ENCODE peak calls at places on chromosomes 4 and X, in ten cellular contexts. One of them, this sample, is unnamed. For H3K4me1 and H3K27me3, the result is how much of the 10 kb centered on the place peaks cover.

GRCh38 chr4:5611656-5612187 is 96.6 kb downstream of the EVC2 start:
- DNase-seq in prostate gland: no peak
- DNase-seq in sigmoid colon: no peak
- DNase-seq in DND-41: no peak
- DNase-seq in ovary: no peak
- DNase-seq in neural progenitor cell: no peak
- DNase-seq in IMR-90: peak
- DNase-seq in psoas muscle: no peak
- DNase-seq in tibial artery: no peak
- DNase-seq in adipocyte: peak
- DNase-seq in this sample: no peak

GRCh38 chr4:98446499-98447375 is 185.6 kb downstream of the RAP1GDS1 start:
- DNase-seq in prostate gland: no peak
- DNase-seq in sigmoid colon: no peak
- DNase-seq in DND-41: peak
- DNase-seq in ovary: no peak
- DNase-seq in neural progenitor cell: no peak
- DNase-seq in IMR-90: peak
- DNase-seq in psoas muscle: peak
- DNase-seq in tibial artery: no peak
- DNase-seq in adipocyte: peak
- DNase-seq in this sample: no peak

GRCh38 chrX:102712967-102713677 is 874 bp downstream of the GPRASP2 start:
- DNase-seq in prostate gland: peak
- DNase-seq in sigmoid colon: peak
- DNase-seq in DND-41: no peak
- DNase-seq in ovary: peak
- DNase-seq in neural progenitor cell: peak
- DNase-seq in IMR-90: peak
- DNase-seq in psoas muscle: peak
- DNase-seq in tibial artery: peak
- DNase-seq in adipocyte: peak
- DNase-seq in this sample: peak

GRCh38 chr4:139940600-139940999 is 213.4 kb downstream of the MAML3 start:
- DNase-seq in prostate gland: no peak
- DNase-seq in sigmoid colon: no peak
- DNase-seq in DND-41: no peak
- DNase-seq in ovary: no peak
- DNase-seq in neural progenitor cell: no peak
- DNase-seq in IMR-90: no peak
- DNase-seq in psoas muscle: no peak
- DNase-seq in tibial artery: no peak
- DNase-seq in adipocyte: peak
- DNase-seq in this sample: no peak

GRCh38 chr4:5824635-5825034 is 68.3 kb downstream of the CRMP1 start:
- DNase-seq in prostate gland: no peak
- DNase-seq in sigmoid colon: no peak
- DNase-seq in DND-41: peak
- DNase-seq in ovary: no peak
- DNase-seq in neural progenitor cell: peak
- DNase-seq in IMR-90: peak
- DNase-seq in psoas muscle: no peak
- DNase-seq in tibial artery: no peak
- DNase-seq in adipocyte: peak
- DNase-seq in this sample: peak

GRCh38 chr4:6727943-6728250 is 11.9 kb downstream of the BLOC1S4 start:
- DNase-seq in prostate gland: no peak
- DNase-seq in sigmoid colon: no peak
- DNase-seq in DND-41: no peak
- DNase-seq in ovary: no peak
- DNase-seq in neural progenitor cell: no peak
- DNase-seq in IMR-90: no peak
- DNase-seq in psoas muscle: no peak
- DNase-seq in tibial artery: no peak
- DNase-seq in adipocyte: no peak
- DNase-seq in this sample: no peak

GRCh38 chrX:17525762-17526555 is 151.0 kb downstream of the NHS start:
- DNase-seq in prostate gland: no peak
- DNase-seq in sigmoid colon: no peak
- DNase-seq in DND-41: no peak
- DNase-seq in ovary: no peak
- DNase-seq in neural progenitor cell: no peak
- DNase-seq in IMR-90: peak
- DNase-seq in psoas muscle: no peak
- DNase-seq in tibial artery: no peak
- DNase-seq in adipocyte: peak
- DNase-seq in this sample: no peak

GRCh38 chrX:19303216-19303880 is 40.4 kb upstream of the PDHA1 start:
- DNase-seq in prostate gland: no peak
- DNase-seq in sigmoid colon: peak
- DNase-seq in DND-41: no peak
- DNase-seq in ovary: no peak
- DNase-seq in neural progenitor cell: no peak
- DNase-seq in IMR-90: peak
- DNase-seq in psoas muscle: no peak
- DNase-seq in tibial artery: peak
- DNase-seq in adipocyte: peak
- DNase-seq in this sample: peak

GRCh38 chr4:3207531-3208037 is 41.4 kb upstream of the MSANTD1 start:
- DNase-seq in prostate gland: no peak
- DNase-seq in sigmoid colon: no peak
- DNase-seq in DND-41: no peak
- DNase-seq in ovary: no peak
- DNase-seq in neural progenitor cell: no peak
- DNase-seq in IMR-90: peak
- DNase-seq in psoas muscle: no peak
- DNase-seq in tibial artery: no peak
- DNase-seq in adipocyte: peak
- DNase-seq in this sample: no peak

GRCh38 chr4:3204021-3204431 is 44.9 kb upstream of the MSANTD1 start:
- DNase-seq in prostate gland: no peak
- DNase-seq in sigmoid colon: peak
- DNase-seq in DND-41: no peak
- DNase-seq in ovary: peak
- DNase-seq in neural progenitor cell: no peak
- DNase-seq in IMR-90: peak
- DNase-seq in psoas muscle: peak
- DNase-seq in tibial artery: peak
- DNase-seq in adipocyte: peak
- DNase-seq in this sample: no peak

GRCh38 chr4:3205995-3206394 is 43.0 kb upstream of the MSANTD1 start:
- DNase-seq in prostate gland: no peak
- DNase-seq in sigmoid colon: no peak
- DNase-seq in DND-41: no peak
- DNase-seq in ovary: peak
- DNase-seq in neural progenitor cell: peak
- DNase-seq in IMR-90: no peak
- DNase-seq in psoas muscle: no peak
- DNase-seq in tibial artery: no peak
- DNase-seq in adipocyte: no peak
- DNase-seq in this sample: no peak

GRCh38 chr4:3208826-3209225 is 40.1 kb upstream of the MSANTD1 start:
- DNase-seq in prostate gland: no peak
- DNase-seq in sigmoid colon: no peak
- DNase-seq in DND-41: no peak
- DNase-seq in ovary: peak
- DNase-seq in neural progenitor cell: no peak
- DNase-seq in IMR-90: no peak
- DNase-seq in psoas muscle: peak
- DNase-seq in tibial artery: no peak
- DNase-seq in adipocyte: no peak
- DNase-seq in this sample: no peak

GRCh38 chr4:3206439-3207100 is 42.4 kb upstream of the MSANTD1 start:
- DNase-seq in prostate gland: no peak
- DNase-seq in sigmoid colon: no peak
- DNase-seq in DND-41: no peak
- DNase-seq in ovary: peak
- DNase-seq in neural progenitor cell: no peak
- DNase-seq in IMR-90: no peak
- DNase-seq in psoas muscle: no peak
- DNase-seq in tibial artery: no peak
- DNase-seq in adipocyte: no peak
- DNase-seq in this sample: no peak
- H3K4me1 ChIP-seq in prostate gland: under half
- H3K4me1 ChIP-seq in sigmoid colon: under half
- H3K4me1 ChIP-seq in DND-41: under half
- H3K4me1 ChIP-seq in ovary: under half
- H3K4me1 ChIP-seq in neural progenitor cell: under half
- H3K4me1 ChIP-seq in IMR-90: under half
- H3K4me1 ChIP-seq in psoas muscle: under half
- H3K4me1 ChIP-seq in tibial artery: under half
- H3K4me1 ChIP-seq in adipocyte: under half
- H3K4me1 ChIP-seq in this sample: under half

GRCh38 chr4:190015538-190016368 is 11.3 kb downstream of the FRG2 start:
- DNase-seq in prostate gland: no peak
- DNase-seq in sigmoid colon: no peak
- DNase-seq in DND-41: no peak
- DNase-seq in ovary: no peak
- DNase-seq in neural progenitor cell: peak
- DNase-seq in IMR-90: no peak
- DNase-seq in psoas muscle: no peak
- DNase-seq in tibial artery: no peak
- DNase-seq in adipocyte: no peak
- DNase-seq in this sample: no peak
- H3K27me3 ChIP-seq in prostate gland: under half
- H3K27me3 ChIP-seq in sigmoid colon: half or more
- H3K27me3 ChIP-seq in DND-41: under half
- H3K27me3 ChIP-seq in ovary: under half
- H3K27me3 ChIP-seq in neural progenitor cell: half or more
- H3K27me3 ChIP-seq in IMR-90: half or more
- H3K27me3 ChIP-seq in psoas muscle: half or more
- H3K27me3 ChIP-seq in tibial artery: under half
- H3K27me3 ChIP-seq in adipocyte: under half
- H3K27me3 ChIP-seq in this sample: under half

GRCh38 chr4:10158355-10158942 is 41.9 kb upstream of the WDR1 start:
- DNase-seq in prostate gland: peak
- DNase-seq in sigmoid colon: no peak
- DNase-seq in DND-41: no peak
- DNase-seq in ovary: no peak
- DNase-seq in neural progenitor cell: no peak
- DNase-seq in IMR-90: peak
- DNase-seq in psoas muscle: no peak
- DNase-seq in tibial artery: no peak
- DNase-seq in adipocyte: peak
- DNase-seq in this sample: no peak

GRCh38 chr4:10161146-10161545 is 44.5 kb upstream of the WDR1 start:
- DNase-seq in prostate gland: no peak
- DNase-seq in sigmoid colon: no peak
- DNase-seq in DND-41: no peak
- DNase-seq in ovary: no peak
- DNase-seq in neural progenitor cell: no peak
- DNase-seq in IMR-90: peak
- DNase-seq in psoas muscle: no peak
- DNase-seq in tibial artery: no peak
- DNase-seq in adipocyte: no peak
- DNase-seq in this sample: no peak

GRCh38 chr4:10160280-10160856 is 43.8 kb upstream of the WDR1 start:
- DNase-seq in prostate gland: no peak
- DNase-seq in sigmoid colon: no peak
- DNase-seq in DND-41: no peak
- DNase-seq in ovary: no peak
- DNase-seq in neural progenitor cell: peak
- DNase-seq in IMR-90: peak
- DNase-seq in psoas muscle: no peak
- DNase-seq in tibial artery: no peak
- DNase-seq in adipocyte: no peak
- DNase-seq in this sample: no peak

GRCh38 chr4:10159671-10160070 is 43.1 kb upstream of the WDR1 start:
- DNase-seq in prostate gland: no peak
- DNase-seq in sigmoid colon: no peak
- DNase-seq in DND-41: no peak
- DNase-seq in ovary: no peak
- DNase-seq in neural progenitor cell: no peak
- DNase-seq in IMR-90: no peak
- DNase-seq in psoas muscle: no peak
- DNase-seq in tibial artery: no peak
- DNase-seq in adipocyte: no peak
- DNase-seq in this sample: no peak

DNA sequence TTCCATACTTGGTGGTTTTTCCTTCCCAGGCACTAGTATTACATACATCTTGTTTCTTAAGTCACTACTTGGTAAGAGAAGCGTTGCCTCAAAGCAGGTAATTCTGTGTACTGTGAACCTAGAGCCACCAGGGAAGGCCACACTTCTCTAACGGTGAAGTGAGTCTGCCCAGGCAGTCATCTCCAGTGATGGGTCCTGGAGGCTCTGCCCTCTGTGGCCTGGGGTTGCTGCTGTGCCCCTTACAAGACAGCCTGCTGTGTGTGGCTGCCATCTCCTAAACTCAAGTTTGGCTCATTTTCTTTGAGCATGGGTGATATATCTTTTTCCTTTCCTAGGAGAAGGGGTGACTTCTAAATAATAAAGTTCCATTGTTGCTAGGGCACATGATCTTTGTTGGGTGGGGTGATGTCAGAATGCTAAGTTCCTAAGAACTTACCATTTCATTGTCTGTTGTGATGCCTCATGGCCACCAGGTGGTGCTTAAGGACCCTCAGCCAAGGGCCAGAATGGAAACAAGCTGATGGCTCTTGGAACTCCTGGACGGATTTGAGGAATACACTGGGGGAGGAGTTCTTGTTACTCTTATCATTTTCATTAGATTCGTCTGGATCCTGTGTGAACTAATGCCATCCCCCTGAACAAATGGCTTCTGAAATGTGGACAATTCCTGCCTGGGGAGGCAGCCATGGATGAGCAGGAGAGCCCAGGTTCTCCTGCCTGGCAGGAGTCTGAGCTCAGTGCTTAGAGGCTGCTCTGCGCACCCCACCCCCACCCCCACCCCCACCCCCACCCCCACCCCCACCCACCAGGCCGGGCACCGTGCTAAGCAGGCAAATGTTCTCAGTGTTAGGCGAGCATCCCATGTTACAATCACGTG is 41.1 kb upstream of the WDR1 start:
- DNase-seq in prostate gland: peak
- DNase-seq in sigmoid colon: peak
- DNase-seq in DND-41: peak
- DNase-seq in ovary: peak
- DNase-seq in neural progenitor cell: peak
- DNase-seq in IMR-90: peak
- DNase-seq in psoas muscle: no peak
- DNase-seq in tibial artery: peak
- DNase-seq in adipocyte: peak
- DNase-seq in this sample: peak
- H3K4me1 ChIP-seq in prostate gland: under half
- H3K4me1 ChIP-seq in sigmoid colon: under half
- H3K4me1 ChIP-seq in DND-41: under half
- H3K4me1 ChIP-seq in ovary: under half
- H3K4me1 ChIP-seq in neural progenitor cell: under half
- H3K4me1 ChIP-seq in IMR-90: under half
- H3K4me1 ChIP-seq in psoas muscle: under half
- H3K4me1 ChIP-seq in tibial artery: under half
- H3K4me1 ChIP-seq in adipocyte: under half
- H3K4me1 ChIP-seq in this sample: under half

DNA sequence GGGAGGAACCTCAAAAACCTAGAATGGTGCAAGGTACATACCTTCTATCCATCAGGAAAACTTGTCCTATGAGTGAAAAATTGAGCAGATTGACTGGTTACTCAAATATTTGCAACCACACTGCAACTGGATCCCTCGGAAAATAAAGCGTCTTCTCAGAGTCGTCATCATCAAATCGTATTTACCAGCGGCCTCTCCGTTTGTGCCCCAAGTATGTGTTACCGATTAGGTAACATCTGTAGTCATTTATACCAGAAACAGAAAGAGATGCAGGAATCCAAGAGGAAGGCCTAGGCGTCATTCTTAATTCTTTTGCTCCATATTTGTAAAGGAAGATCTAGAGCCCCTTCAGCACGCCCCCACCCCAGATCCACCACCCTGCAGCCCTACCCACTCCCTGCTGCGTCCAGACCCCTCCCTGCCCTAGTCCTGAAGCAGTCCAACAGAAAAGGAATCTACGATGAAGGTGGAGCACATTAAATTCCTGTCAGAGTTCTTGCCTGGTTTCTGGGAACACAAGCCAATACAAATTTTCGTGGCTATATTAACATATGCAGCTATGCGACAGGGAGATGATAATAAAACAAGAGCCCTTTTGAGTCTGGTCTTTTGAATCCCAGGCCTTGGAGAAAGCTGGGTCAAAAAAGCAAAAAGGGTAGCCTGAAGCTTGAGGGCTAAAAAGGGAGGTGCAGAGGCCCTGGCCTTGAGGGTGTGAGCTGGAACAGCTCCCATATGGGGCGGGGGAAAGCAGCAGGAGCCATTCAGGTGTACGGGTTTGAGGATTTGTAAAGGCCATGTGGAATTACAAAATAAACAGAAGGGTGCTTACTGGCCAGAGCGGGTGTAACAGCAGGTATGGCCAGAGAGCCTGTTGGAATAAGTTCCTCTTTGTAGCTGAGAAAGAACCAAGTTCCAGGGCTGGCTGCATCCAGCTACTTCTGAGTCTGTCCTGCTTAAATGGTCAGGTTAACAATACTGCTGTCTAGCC is 77.0 kb downstream of the ZNF827 start:
- DNase-seq in prostate gland: no peak
- DNase-seq in sigmoid colon: no peak
- DNase-seq in DND-41: no peak
- DNase-seq in ovary: no peak
- DNase-seq in neural progenitor cell: no peak
- DNase-seq in IMR-90: no peak
- DNase-seq in psoas muscle: no peak
- DNase-seq in tibial artery: no peak
- DNase-seq in adipocyte: no peak
- DNase-seq in this sample: no peak
- H3K27me3 ChIP-seq in prostate gland: under half
- H3K27me3 ChIP-seq in sigmoid colon: under half
- H3K27me3 ChIP-seq in DND-41: under half
- H3K27me3 ChIP-seq in ovary: under half
- H3K27me3 ChIP-seq in neural progenitor cell: under half
- H3K27me3 ChIP-seq in IMR-90: under half
- H3K27me3 ChIP-seq in psoas muscle: under half
- H3K27me3 ChIP-seq in tibial artery: under half
- H3K27me3 ChIP-seq in adipocyte: under half
- H3K27me3 ChIP-seq in this sample: under half